ENCODE peak calls at places on chromosomes 6 and 20, in five cellular contexts. B is adrenal gland, K is neural progenitor cell, J is OCI-LY7, I is suprapubic skin. Z is an unnamed sample.

GRCh38 chr20:45306431-45306982 is at the start of gene RBPJL:
- DNase-seq in B (no peak), I (no peak), K (peak), J (peak), Z (no peak)

GRCh38 chr20:17498181-17498580 is 33.0 kb downstream of the BFSP1 start:
- DNase-seq in B (no peak), I (peak), J (no peak), K (no peak), Z (no peak)

GRCh38 chr20:47694021-47694818 is 91.1 kb downstream of the SULF2 start:
- DNase-seq in J (no peak), I (no peak), K (no peak), B (no peak), Z (no peak)

GRCh38 chr6:12291785-12292604 is 1.8 kb downstream of the EDN1 start:
- DNase-seq in K (peak), B (no peak), I (no peak), J (no peak), Z (no peak)

GRCh38 chr6:34132486-34133185 is 13.3 kb downstream of the GRM4 start:
- DNase-seq in J (peak), B (peak), I (no peak), K (peak), Z (no peak)

GRCh38 chr6:150684161-150684560 is 84.5 kb downstream of the PLEKHG1 start:
- DNase-seq in J (no peak), B (no peak), K (no peak), I (no peak), Z (no peak)

GRCh38 chr6:112205521-112206458 is 48.6 kb downstream of the LAMA4 start:
- DNase-seq in I (no peak), K (no peak), J (no peak), B (no peak), Z (no peak)

GRCh38 chr20:58854638-58855471 is 2.3 kb downstream of the GNAS start:
- DNase-seq in I (no peak), J (no peak), B (no peak), K (peak), Z (no peak)

GRCh38 chr6:43092635-43093034 is 16.5 kb downstream of the PTK7 start:
- DNase-seq in I (no peak), K (no peak), B (no peak), J (no peak), Z (no peak)

GRCh38 chr6:132404736-132405135 is 3.5 kb upstream of the MOXD1 start:
- DNase-seq in I (no peak), B (no peak), K (no peak), J (no peak), Z (no peak)

GRCh38 chr20:58749979-58750378 is 57.4 kb downstream of the NPEPL1 start:
- DNase-seq in J (no peak), I (no peak), K (no peak), B (no peak), Z (no peak)

GRCh38 chr6:82182756-82183155 is 64.8 kb downstream of the IBTK start:
- DNase-seq in K (no peak), B (peak), I (no peak), J (no peak), Z (no peak)

GRCh38 chr20:8901237-8902025 is 167.5 kb upstream of the PLCB4 start:
- DNase-seq in K (no peak), B (no peak), I (no peak), J (no peak), Z (no peak)

GRCh38 chr6:3355358-3356055 is 96.8 kb downstream of the PSMG4 start:
- DNase-seq in I (no peak), B (peak), K (peak), J (no peak), Z (no peak)

GRCh38 chr6:1611322-1611571 is 1.5 kb downstream of the FOXC1 start:
- DNase-seq in I (no peak), K (peak), B (no peak), J (no peak), Z (no peak)

GRCh38 chr6:16249971-16250370 is 11.6 kb downstream of the GMPR start:
- DNase-seq in K (peak), I (no peak), J (no peak), B (no peak), Z (no peak)

GRCh38 chr6:46014511-46015118 is 1.0 kb downstream of the CLIC5 start:
- DNase-seq in K (peak), I (no peak), J (no peak), B (no peak), Z (no peak)

GRCh38 chr20:3224681-3225421 is 14.1 kb downstream of the SLC4A11 start:
- DNase-seq in I (no peak), J (no peak), K (no peak), B (no peak), Z (no peak)

GRCh38 chr20:61253640-61254511 is 1.8 kb downstream of the CDH4 start:
- DNase-seq in K (peak), J (no peak), B (no peak), I (no peak), Z (no peak)

GRCh38 chr6:12886961-12887775 is 170.6 kb downstream of the PHACTR1 start:
- DNase-seq in B (no peak), J (no peak), I (no peak), K (peak), Z (no peak)

GRCh38 chr6:28446818-28447511 is 3.7 kb upstream of the ZSCAN23 start:
- DNase-seq in J (no peak), B (no peak), I (no peak), K (peak), Z (no peak)

GRCh38 chr6:43729537-43729936 is 40.5 kb upstream of the VEGFA start:
- DNase-seq in K (no peak), B (no peak), I (peak), J (no peak), Z (no peak)

GRCh38 chr6:142825760-142826159 is 119.2 kb downstream of the HIVEP2 start:
- DNase-seq in K (no peak), B (no peak), J (no peak), I (no peak), Z (no peak)

GRCh38 chr6:31079656-31080261 is 32.6 kb downstream of the C6orf15 start:
- DNase-seq in I (no peak), K (peak), B (peak), J (peak), Z (no peak)

GRCh38 chr6:82957171-82957894 is 108.3 kb downstream of the UBE3D start:
- DNase-seq in J (peak), I (no peak), B (no peak), K (no peak), Z (no peak)

GRCh38 chr6:8061736-8062135 is 2.5 kb downstream of the BLOC1S5 start:
- DNase-seq in K (no peak), I (no peak), B (no peak), J (no peak), Z (no peak)

GRCh38 chr6:8057263-8057662 is 6.9 kb downstream of the BLOC1S5 start:
- DNase-seq in B (no peak), I (no peak), J (no peak), K (no peak), Z (no peak)

GRCh38 chr6:8057793-8058192 is 6.4 kb downstream of the BLOC1S5 start:
- DNase-seq in J (no peak), K (no peak), I (no peak), B (no peak), Z (no peak)

GRCh38 chr6:8060346-8060745 is 3.8 kb downstream of the BLOC1S5 start:
- DNase-seq in K (no peak), J (no peak), B (no peak), I (no peak), Z (no peak)

GRCh38 chr6:8059129-8059528 is 5.1 kb downstream of the BLOC1S5 start:
- DNase-seq in B (no peak), I (no peak), K (no peak), J (peak), Z (no peak)
- TF ChIP-seq CTCF in B (peak), I (no peak), K (peak), J (peak), Z (no peak)

GRCh38 chr20:50022676-50023075 is 39.9 kb downstream of the SNAI1 start:
- DNase-seq in B (no peak), K (no peak), I (no peak), J (no peak), Z (no peak)

GRCh38 chr20:50017576-50018248 is 34.9 kb downstream of the SNAI1 start:
- DNase-seq in K (no peak), I (no peak), J (no peak), B (no peak), Z (no peak)

GRCh38 chr20:50017160-50017559 is 34.4 kb downstream of the SNAI1 start:
- DNase-seq in B (no peak), J (no peak), I (no peak), K (no peak), Z (no peak)

GRCh38 chr20:50020283-50020682 is 37.5 kb downstream of the SNAI1 start:
- DNase-seq in K (no peak), I (no peak), J (no peak), B (no peak), Z (no peak)

DNA sequence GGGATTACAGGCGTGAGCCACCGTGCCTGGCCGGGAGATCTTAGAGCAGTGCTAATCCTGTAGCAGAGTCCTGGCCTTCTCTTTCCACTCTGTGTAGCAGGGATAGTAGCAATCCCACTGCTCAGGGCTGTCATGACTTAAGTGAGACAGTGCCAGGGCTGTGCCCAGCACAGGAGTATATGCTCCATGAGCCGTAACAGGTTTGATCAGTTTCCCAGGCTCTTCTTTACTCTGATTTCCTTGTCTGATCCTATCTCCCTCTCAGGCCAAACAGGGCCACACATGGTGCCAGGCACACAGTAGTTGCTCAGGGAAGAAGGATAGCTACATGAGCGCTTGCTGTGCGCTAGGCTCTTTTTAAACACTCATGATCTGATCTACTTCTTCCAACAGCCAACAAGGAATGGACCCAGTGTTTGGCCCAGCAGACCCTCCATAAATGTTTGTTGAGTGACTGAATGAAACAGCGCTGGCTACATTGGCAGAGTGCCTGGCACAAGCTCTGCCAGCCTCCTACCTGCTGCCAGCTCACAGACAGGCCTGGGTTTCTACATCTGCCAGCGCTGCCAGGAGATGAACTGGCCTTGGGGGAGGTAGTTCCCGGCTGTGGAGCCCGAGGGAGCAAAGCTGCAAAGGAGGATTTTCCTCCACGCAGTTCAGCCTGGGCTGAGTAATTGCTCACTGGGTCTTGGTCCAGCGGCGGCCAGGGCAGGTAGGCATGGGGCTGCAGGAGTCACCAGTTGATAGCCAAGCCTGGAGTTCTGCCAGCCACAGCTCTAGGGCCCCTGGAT is 36.9 kb downstream of the SNAI1 start:
- DNase-seq in K (no peak), B (peak), I (no peak), J (no peak), Z (no peak)
- H3K4me3 ChIP-seq in K (no peak), B (no peak), I (no peak), J (no peak), Z (no peak)

GRCh38 chr20:42907730-42908129 is 282.0 kb downstream of the PTPRT start:
- DNase-seq in B (no peak), K (no peak), I (no peak), J (no peak), Z (no peak)

GRCh38 chr20:42906120-42906519 is 283.6 kb downstream of the PTPRT start:
- DNase-seq in K (no peak), I (no peak), J (no peak), B (no peak), Z (no peak)

GRCh38 chr20:42902519-42902908 is 287.2 kb downstream of the PTPRT start:
- DNase-seq in B (no peak), I (no peak), J (no peak), K (no peak), Z (no peak)

DNA sequence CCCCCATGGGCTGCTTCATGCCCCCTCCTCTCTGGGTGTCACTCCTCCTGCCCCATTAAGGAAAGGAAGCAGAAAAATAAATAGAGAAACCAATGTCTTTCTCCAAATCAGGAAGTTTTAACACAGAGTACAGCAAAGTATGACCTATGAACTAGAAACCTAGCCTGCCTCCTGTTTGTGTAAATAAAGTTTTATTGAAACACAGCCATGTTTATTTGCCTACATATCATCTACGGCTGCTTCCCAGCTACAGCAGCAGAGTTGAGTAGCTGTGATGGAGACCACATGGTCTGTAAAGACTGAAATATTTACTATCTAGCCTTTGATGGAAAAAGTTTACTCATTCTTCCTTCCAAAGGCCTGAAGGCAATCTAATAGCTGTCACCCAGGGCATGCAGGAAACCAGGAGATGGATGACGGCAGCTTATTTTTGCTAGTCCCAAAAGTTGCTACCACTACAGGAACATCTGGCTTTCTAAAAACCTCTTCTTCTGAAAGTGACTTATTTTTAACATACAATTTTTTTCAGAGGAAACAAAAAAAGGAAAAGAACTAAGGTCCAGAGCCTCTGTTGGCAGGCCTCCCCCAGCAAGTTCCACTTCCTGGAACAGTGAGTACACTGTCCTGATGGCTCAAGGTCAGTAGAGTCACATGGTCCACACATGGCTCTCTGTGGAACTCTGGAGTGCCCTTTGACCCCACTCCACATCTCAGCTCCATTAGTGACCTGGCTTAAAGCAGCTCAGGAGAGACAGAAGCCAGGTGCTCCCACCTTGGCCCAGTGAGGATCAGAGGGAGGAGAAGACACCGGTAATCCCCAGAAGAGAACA is 287.8 kb downstream of the PTPRT start:
- DNase-seq in K (no peak), B (peak), I (no peak), J (no peak), Z (no peak)
- TF ChIP-seq CTCF in K (no peak), B (no peak), I (no peak), J (no peak), Z (no peak)

GRCh38 chr20:56343861-56344381 is 14.9 kb upstream of the FAM210B start:
- DNase-seq in K (peak), J (no peak), B (peak), I (no peak), Z (no peak)
- H3K4me3 ChIP-seq in K (peak), J (no peak), B (no peak), I (no peak), Z (no peak)

DNA sequence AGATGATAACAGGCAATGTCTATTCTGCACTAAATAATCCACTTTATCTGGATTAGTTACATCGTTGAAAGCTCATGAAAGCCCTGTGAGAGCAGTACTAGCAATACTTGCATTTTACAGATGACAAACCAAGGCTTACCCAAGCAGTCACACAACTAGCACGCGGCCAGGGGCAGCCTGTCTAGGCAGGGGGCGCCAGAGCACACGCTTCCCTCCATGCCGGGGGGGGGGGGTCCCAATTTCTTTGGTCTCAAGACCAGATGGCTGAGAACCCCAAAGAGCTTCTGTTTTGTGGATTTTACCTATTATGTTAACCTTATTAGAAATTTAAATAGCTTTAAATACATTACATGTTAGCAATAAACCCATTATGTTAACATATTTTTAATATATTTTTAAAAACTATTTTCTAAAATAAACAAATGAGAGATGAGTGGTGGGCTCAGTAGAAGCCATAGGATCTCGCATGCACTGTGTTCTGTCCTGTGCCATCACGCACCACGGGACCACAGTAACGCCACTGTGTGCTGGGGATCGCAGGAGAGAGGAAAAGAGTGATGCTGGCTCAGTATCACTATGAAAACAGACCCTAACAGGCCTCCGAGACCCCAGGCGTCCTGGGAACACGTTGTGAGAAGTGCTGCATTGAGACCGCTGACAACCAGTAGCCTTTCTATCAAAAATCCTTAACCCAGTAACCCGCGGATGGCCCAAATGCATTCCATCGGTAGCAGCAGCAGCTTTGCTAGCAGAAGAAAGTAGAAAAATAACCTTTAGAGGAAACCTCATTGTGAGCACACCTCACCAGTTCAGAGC is 5.3 kb upstream of the PRR18 start:
- DNase-seq in I (no peak), J (peak), B (peak), K (peak), Z (peak)
- TF ChIP-seq CTCF in I (no peak), J (peak), B (peak), K (peak), Z (peak)

GRCh38 chr20:4989570-4989969 is 11.7 kb downstream of the SLC23A2 start:
- DNase-seq in J (peak), B (peak), I (peak), K (no peak), Z (peak)
- H3K4me3 ChIP-seq in J (peak), B (no peak), I (no peak), K (no peak), Z (no peak)

Z was measured in GM12864.